ENCODE peak calls at places on chromosomes 16 and 17, in five cellular contexts. One of them, this sample, is unnamed.

GRCh38 chr17:71631483-71631882 is 489.3 kb upstream of the SOX9 start:
- DNase-seq in left ventricle myocardium inferior: no peak
- DNase-seq in upper lobe of left lung: no peak
- DNase-seq in SK-N-SH: no peak
- DNase-seq in cardiac muscle cell: no peak
- DNase-seq in this sample: no peak

GRCh38 chr17:12566281-12567002 is 99.2 kb upstream of the MYOCD start:
- DNase-seq in SK-N-SH: no peak
- DNase-seq in upper lobe of left lung: no peak
- DNase-seq in left ventricle myocardium inferior: no peak
- DNase-seq in cardiac muscle cell: peak; percentile 50
- DNase-seq in this sample: no peak

GRCh38 chr16:86457621-86458456 is 52.5 kb upstream of the FOXF1 start:
- DNase-seq in cardiac muscle cell: no peak
- DNase-seq in left ventricle myocardium inferior: no peak
- DNase-seq in upper lobe of left lung: no peak
- DNase-seq in SK-N-SH: no peak
- DNase-seq in this sample: no peak

GRCh38 chr17:43591750-43592562 is 45.8 kb upstream of the ETV4 start:
- DNase-seq in upper lobe of left lung: peak; percentile 25
- DNase-seq in SK-N-SH: peak; percentile 52
- DNase-seq in left ventricle myocardium inferior: peak; percentile 86
- DNase-seq in cardiac muscle cell: no peak
- DNase-seq in this sample: no peak

GRCh38 chr16:77912617-77913016 is 109.7 kb upstream of the CLEC3A start:
- DNase-seq in cardiac muscle cell: no peak
- DNase-seq in upper lobe of left lung: no peak
- DNase-seq in left ventricle myocardium inferior: no peak
- DNase-seq in SK-N-SH: no peak
- DNase-seq in this sample: no peak

GRCh38 chr16:29862383-29862883 is 593 bp downstream of the CDIPT start:
- DNase-seq in SK-N-SH: peak; percentile 63
- DNase-seq in left ventricle myocardium inferior: peak; percentile 24
- DNase-seq in cardiac muscle cell: peak; percentile 43
- DNase-seq in upper lobe of left lung: no peak
- DNase-seq in this sample: no peak

GRCh38 chr17:74296548-74296936 is 22.5 kb downstream of the DNAI2 start:
- DNase-seq in cardiac muscle cell: peak; percentile 86
- DNase-seq in SK-N-SH: peak; percentile 76
- DNase-seq in left ventricle myocardium inferior: peak; percentile 70
- DNase-seq in upper lobe of left lung: peak; percentile 67
- DNase-seq in this sample: no peak

GRCh38 chr17:7111784-7112526 is 2.7 kb downstream of the ASGR2 start:
- DNase-seq in cardiac muscle cell: no peak
- DNase-seq in upper lobe of left lung: no peak
- DNase-seq in left ventricle myocardium inferior: no peak
- DNase-seq in SK-N-SH: no peak
- DNase-seq in this sample: no peak

DNA sequence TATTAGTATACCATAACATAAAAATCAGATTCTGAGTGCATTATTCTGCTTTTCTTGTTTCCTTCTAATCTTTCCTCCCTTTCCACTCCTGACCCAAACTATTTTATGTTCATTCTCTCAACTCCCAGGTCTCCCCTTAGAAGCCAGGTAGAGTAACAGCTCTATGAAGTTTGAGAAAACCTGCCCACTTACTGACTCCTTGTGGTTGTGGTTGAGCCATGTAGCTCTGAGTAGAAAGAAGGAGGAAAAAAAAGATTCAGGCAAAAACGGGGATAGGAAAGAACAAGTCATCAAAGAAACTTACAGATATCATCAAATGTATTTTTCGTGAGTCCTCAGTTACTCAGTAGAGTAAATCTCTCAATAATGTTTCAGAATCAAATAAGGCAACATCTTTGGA is 216.7 kb downstream of the PMP22 start:
- DNase-seq in cardiac muscle cell: no peak
- DNase-seq in upper lobe of left lung: no peak
- DNase-seq in left ventricle myocardium inferior: no peak
- DNase-seq in SK-N-SH: no peak
- DNase-seq in this sample: no peak
- TF ChIP-seq CTCF in cardiac muscle cell: no peak
- TF ChIP-seq CTCF in upper lobe of left lung: no peak
- TF ChIP-seq CTCF in left ventricle myocardium inferior: no peak
- TF ChIP-seq CTCF in SK-N-SH: no peak
- TF ChIP-seq CTCF in this sample: no peak

DNA sequence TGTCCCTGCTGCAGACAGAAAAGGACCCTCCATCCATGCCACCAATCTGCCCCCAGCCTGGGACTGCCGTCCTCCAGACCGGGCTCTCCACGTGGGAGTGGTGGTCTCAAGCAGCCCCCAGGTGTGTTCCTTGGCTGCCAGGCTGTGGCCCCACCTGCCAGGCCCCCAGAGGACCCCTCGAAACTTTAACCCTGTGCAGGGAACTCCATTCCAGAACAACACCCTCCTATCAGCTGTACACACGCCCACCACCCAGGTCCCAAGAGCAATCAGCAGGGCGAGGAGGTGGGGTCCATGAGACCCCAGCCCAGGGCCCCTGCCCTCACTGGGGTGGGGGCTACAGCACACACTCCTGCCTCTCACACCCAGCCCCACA is 1.4 kb downstream of the PYCR1 start:
- DNase-seq in left ventricle myocardium inferior: no peak
- DNase-seq in cardiac muscle cell: no peak
- DNase-seq in SK-N-SH: no peak
- DNase-seq in upper lobe of left lung: no peak
- DNase-seq in this sample: no peak
- H3K4me3 ChIP-seq in left ventricle myocardium inferior: no peak overlapping the region
- H3K4me3 ChIP-seq in cardiac muscle cell: no peak overlapping the region
- H3K4me3 ChIP-seq in SK-N-SH: peak overlapping the region; percentile 100
- H3K4me3 ChIP-seq in upper lobe of left lung: no peak overlapping the region
- H3K4me3 ChIP-seq in this sample: peak overlapping the region; percentile 42

GRCh38 chr17:35489944-35490343 is 41.4 kb upstream of the SLFN13 start:
- DNase-seq in left ventricle myocardium inferior: no peak
- DNase-seq in SK-N-SH: no peak
- DNase-seq in cardiac muscle cell: no peak
- DNase-seq in upper lobe of left lung: no peak
- DNase-seq in this sample: no peak

GRCh38 chr17:35493040-35493439 is 44.4 kb downstream of the SLFN12L start:
- DNase-seq in left ventricle myocardium inferior: no peak
- DNase-seq in SK-N-SH: no peak
- DNase-seq in upper lobe of left lung: no peak
- DNase-seq in cardiac muscle cell: no peak
- DNase-seq in this sample: no peak

GRCh38 chr17:35486920-35487727 is 38.6 kb upstream of the SLFN13 start:
- DNase-seq in cardiac muscle cell: peak; percentile 44
- DNase-seq in SK-N-SH: no peak
- DNase-seq in left ventricle myocardium inferior: peak; percentile 41
- DNase-seq in upper lobe of left lung: peak; percentile 65
- DNase-seq in this sample: peak; percentile 74

GRCh38 chr17:35496470-35497290 is 40.8 kb downstream of the SLFN12L start:
- DNase-seq in cardiac muscle cell: no peak
- DNase-seq in upper lobe of left lung: no peak
- DNase-seq in left ventricle myocardium inferior: no peak
- DNase-seq in SK-N-SH: no peak
- DNase-seq in this sample: no peak

DNA sequence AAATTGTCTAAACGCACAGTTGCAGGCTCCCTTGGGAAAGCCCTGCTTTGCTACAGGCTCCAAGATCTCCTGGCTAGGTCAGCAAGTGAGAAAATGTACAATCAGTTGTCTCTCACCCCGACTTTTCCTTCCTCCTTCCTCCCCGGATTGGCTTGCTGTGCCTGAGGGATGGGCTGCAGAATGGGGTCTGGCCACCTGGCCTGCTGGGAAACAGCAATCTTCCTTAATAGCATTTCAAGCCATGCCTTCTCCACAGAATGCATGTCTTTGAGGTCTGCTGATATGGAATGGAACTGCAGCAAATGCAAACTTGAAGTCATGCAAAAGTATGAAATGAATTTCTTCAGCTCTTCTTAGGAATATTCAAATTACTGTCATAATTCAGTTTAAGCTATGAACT is 42.9 kb upstream of the SLFN13 start:
- DNase-seq in SK-N-SH: no peak
- DNase-seq in upper lobe of left lung: no peak
- DNase-seq in cardiac muscle cell: no peak
- DNase-seq in left ventricle myocardium inferior: no peak
- DNase-seq in this sample: no peak
- H3K27me3 ChIP-seq in SK-N-SH: peaks cover 90% of the 10 kb centered on the region
- H3K27me3 ChIP-seq in upper lobe of left lung: peaks cover 3% of the 10 kb centered on the region
- H3K27me3 ChIP-seq in cardiac muscle cell: peaks cover 100% of the 10 kb centered on the region
- H3K27me3 ChIP-seq in left ventricle myocardium inferior: peaks cover 100% of the 10 kb centered on the region
- H3K27me3 ChIP-seq in this sample: no peaks in the 10 kb centered on the region

DNA sequence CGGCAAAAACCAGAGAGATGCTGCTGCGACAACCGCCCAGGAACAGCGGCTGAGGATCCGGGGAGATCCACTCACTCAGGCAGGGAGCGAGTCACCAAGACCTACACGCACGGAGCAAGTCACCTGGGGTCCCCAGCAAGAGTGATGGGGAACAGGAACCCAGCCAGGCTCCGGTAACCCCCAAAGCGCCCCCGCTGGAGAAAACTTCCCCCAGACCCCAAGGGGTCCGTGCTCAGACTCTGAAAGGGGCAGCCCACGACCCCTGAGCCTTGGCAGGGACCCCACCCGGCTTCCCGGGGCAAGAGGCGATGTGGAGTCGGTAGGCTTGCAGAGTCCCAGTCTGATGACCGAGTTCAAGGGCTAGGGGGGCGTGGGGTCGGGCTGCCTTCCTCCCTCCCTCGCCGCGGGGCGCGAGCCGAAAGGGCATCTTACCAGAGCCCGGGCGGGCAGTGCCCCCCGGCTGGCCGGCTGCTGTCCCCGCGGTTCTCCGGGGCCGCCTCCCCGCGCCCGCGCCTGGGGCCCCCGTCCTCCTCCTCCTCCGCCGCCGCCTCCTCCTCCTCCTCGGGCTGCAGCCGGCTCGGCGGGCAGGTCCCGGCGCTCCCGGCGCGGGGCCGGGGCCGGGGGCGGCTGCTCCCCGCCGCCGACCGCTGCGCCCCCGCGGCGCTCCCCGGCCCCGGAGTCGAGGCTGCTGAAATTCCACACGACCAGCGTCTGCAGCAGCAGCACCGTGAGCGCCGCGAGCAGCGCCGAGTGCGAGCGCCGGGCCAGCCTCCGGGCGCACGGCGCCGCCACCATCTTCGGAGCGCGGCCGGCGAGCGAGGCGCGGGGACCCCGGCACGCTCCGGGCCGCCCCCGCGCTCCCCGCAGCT is 524 bp downstream of the XYLT1 start:
- DNase-seq in cardiac muscle cell: peak; percentile 57
- DNase-seq in upper lobe of left lung: no peak
- DNase-seq in SK-N-SH: peak; percentile 55
- DNase-seq in left ventricle myocardium inferior: no peak
- DNase-seq in this sample: peak; percentile 29
- TF ChIP-seq CTCF in cardiac muscle cell: no peak
- TF ChIP-seq CTCF in upper lobe of left lung: no peak
- TF ChIP-seq CTCF in SK-N-SH: no peak
- TF ChIP-seq CTCF in left ventricle myocardium inferior: no peak
- TF ChIP-seq CTCF in this sample: no peak

GRCh38 chr16:68257906-68258800 is 6.2 kb upstream of the SLC7A6 start:
- DNase-seq in SK-N-SH: no peak
- DNase-seq in left ventricle myocardium inferior: peak; percentile 50
- DNase-seq in cardiac muscle cell: no peak
- DNase-seq in upper lobe of left lung: peak; percentile 47
- DNase-seq in this sample: peak; percentile 46

GRCh38 chr16:68259421-68259820 is 4.9 kb upstream of the SLC7A6 start:
- DNase-seq in cardiac muscle cell: no peak
- DNase-seq in upper lobe of left lung: no peak
- DNase-seq in SK-N-SH: no peak
- DNase-seq in left ventricle myocardium inferior: peak; percentile 46
- DNase-seq in this sample: no peak

GRCh38 chr16:68255712-68256111 is 8.6 kb upstream of the SLC7A6 start:
- DNase-seq in SK-N-SH: no peak
- DNase-seq in left ventricle myocardium inferior: no peak
- DNase-seq in cardiac muscle cell: no peak
- DNase-seq in upper lobe of left lung: no peak
- DNase-seq in this sample: no peak

GRCh38 chr16:68259007-68259406 is 5.3 kb upstream of the SLC7A6 start:
- DNase-seq in SK-N-SH: no peak
- DNase-seq in cardiac muscle cell: no peak
- DNase-seq in upper lobe of left lung: no peak
- DNase-seq in left ventricle myocardium inferior: no peak
- DNase-seq in this sample: no peak

GRCh38 chr16:68257251-68257905 is 6.9 kb upstream of the SLC7A6 start:
- DNase-seq in cardiac muscle cell: no peak
- DNase-seq in SK-N-SH: no peak
- DNase-seq in upper lobe of left lung: no peak
- DNase-seq in left ventricle myocardium inferior: no peak
- DNase-seq in this sample: peak; percentile 52
- H3K4me3 ChIP-seq in cardiac muscle cell: no peak overlapping the region
- H3K4me3 ChIP-seq in SK-N-SH: no peak overlapping the region
- H3K4me3 ChIP-seq in upper lobe of left lung: no peak overlapping the region
- H3K4me3 ChIP-seq in left ventricle myocardium inferior: no peak overlapping the region
- H3K4me3 ChIP-seq in this sample: no peak overlapping the region

GRCh38 chr16:55324491-55325447 is 766 bp downstream of the IRX6 start:
- DNase-seq in left ventricle myocardium inferior: no peak
- DNase-seq in SK-N-SH: peak; percentile 68
- DNase-seq in cardiac muscle cell: no peak
- DNase-seq in upper lobe of left lung: peak; percentile 30
- DNase-seq in this sample: no peak

GRCh38 chr16:55323637-55324490 is at the start of gene IRX6:
- DNase-seq in upper lobe of left lung: peak; percentile 80
- DNase-seq in SK-N-SH: peak; percentile 89
- DNase-seq in cardiac muscle cell: peak; percentile 77
- DNase-seq in left ventricle myocardium inferior: peak; percentile 51
- DNase-seq in this sample: no peak

GRCh38 chr16:55326261-55326802 is 2.3 kb downstream of the IRX6 start:
- DNase-seq in SK-N-SH: no peak
- DNase-seq in left ventricle myocardium inferior: no peak
- DNase-seq in upper lobe of left lung: no peak
- DNase-seq in cardiac muscle cell: no peak
- DNase-seq in this sample: no peak

GRCh38 chr16:55322327-55322726 is 1.7 kb upstream of the IRX6 start:
- DNase-seq in left ventricle myocardium inferior: no peak
- DNase-seq in cardiac muscle cell: no peak
- DNase-seq in SK-N-SH: no peak
- DNase-seq in upper lobe of left lung: no peak
- DNase-seq in this sample: no peak

DNA sequence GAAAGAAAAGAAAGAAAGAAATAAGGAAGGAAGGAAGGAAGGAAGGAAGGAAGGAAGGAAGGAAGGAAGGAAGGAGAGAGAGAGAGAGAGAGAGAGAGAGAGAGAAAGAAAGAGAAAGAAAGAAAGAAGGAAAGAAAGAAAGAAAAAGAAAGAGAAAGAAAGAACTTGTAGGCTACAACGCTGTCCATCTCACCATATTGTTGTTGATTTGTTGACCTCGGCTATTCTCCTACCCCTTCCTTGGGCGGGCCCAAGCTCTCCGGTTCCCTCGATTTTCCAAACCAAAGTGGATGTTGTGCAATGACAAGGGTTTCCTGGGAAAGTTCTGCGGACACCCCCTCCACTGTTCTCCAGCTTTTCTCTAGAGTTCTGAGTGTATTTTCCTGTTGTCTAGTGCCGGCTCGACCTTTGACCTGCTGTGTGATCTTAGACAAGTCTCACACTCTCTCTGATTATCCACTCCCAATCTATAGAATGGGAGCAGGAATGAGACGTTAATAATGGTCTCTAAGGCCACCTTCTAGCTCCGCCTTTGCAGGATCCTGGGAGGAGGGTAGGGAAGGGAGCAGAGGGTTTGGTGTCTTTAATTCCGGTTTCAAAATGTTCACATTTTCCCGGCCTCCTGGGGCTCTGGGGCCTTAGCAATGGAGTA is 1.6 kb downstream of the IRX6 start:
- DNase-seq in cardiac muscle cell: no peak
- DNase-seq in upper lobe of left lung: no peak
- DNase-seq in SK-N-SH: no peak
- DNase-seq in left ventricle myocardium inferior: no peak
- DNase-seq in this sample: no peak
- H3K27me3 ChIP-seq in cardiac muscle cell: peaks cover 96% of the 10 kb centered on the region
- H3K27me3 ChIP-seq in upper lobe of left lung: no peaks in the 10 kb centered on the region
- H3K27me3 ChIP-seq in SK-N-SH: no peaks in the 10 kb centered on the region
- H3K27me3 ChIP-seq in left ventricle myocardium inferior: peaks cover 99% of the 10 kb centered on the region
- H3K27me3 ChIP-seq in this sample: peaks cover 2% of the 10 kb centered on the region

This sample was measured in GM06990.